ENCODE peak calls at places on chromosome 14, in eight cellular contexts. U is astrocyte of the cerebellum; B is fibroblast of lung; A is thoracic aorta; J is CD8-positive, alpha-beta T cell; R is K562; S is AG04450; D is cardiac fibroblast. M is an unnamed sample.
A peak's percentile ranks its signal among the peaks of the same experiment; 100 is the strongest.

GRCh38 chr14:73295198-73295796 is 58.0 kb downstream of the PAPLN start:
- DNase-seq in A (no peak), J (no peak), R (peak; percentile 19), D (peak; percentile 62), B (peak; percentile 65), U (peak; percentile 31), S (no peak), M (no peak)

GRCh38 chr14:34782031-34782430 is 67.6 kb upstream of the CFL2 start:
- DNase-seq in J (no peak), A (no peak), S (no peak), U (no peak), D (peak; percentile 30), R (no peak), B (no peak), M (no peak)

GRCh38 chr14:103705524-103706284 is 9.5 kb downstream of the XRCC3 start:
- DNase-seq in B (no peak), J (no peak), A (no peak), U (no peak), S (no peak), R (no peak), D (no peak), M (no peak)

GRCh38 chr14:23009483-23009938 is 432 bp downstream of the C14orf93 start:
- DNase-seq in J (no peak), A (no peak), S (no peak), B (no peak), D (no peak), U (no peak), R (no peak), M (no peak)

GRCh38 chr14:91405241-91405721 is 12.3 kb downstream of the CCDC88C start:
- DNase-seq in J (peak; percentile 78), B (no peak), A (no peak), S (no peak), U (no peak), D (no peak), R (no peak), M (no peak)

GRCh38 chr14:92475451-92476187 is 38.0 kb upstream of the RIN3 start:
- DNase-seq in A (no peak), J (peak; percentile 23), S (no peak), R (no peak), B (peak; percentile 82), U (no peak), D (peak; percentile 90), M (no peak)

GRCh38 chr14:32560213-32560857 is 231.2 kb downstream of the AKAP6 start:
- DNase-seq in U (peak; percentile 73), R (peak; percentile 46), A (no peak), D (peak; percentile 90), J (no peak), S (peak; percentile 71), B (peak; percentile 87), M (peak; percentile 72)

GRCh38 chr14:20667957-20668356 is 16.4 kb upstream of the RNASE4 start:
- DNase-seq in U (no peak), R (no peak), A (no peak), S (no peak), D (no peak), J (no peak), B (no peak), M (no peak)

GRCh38 chr14:72613196-72613974 is 280.5 kb downstream of the DPF3 start:
- DNase-seq in J (peak; percentile 37), A (no peak), R (no peak), U (no peak), B (peak; percentile 47), S (no peak), D (peak; percentile 57), M (no peak)

GRCh38 chr14:75334191-75335051 is 55.8 kb downstream of the FOS start:
- DNase-seq in R (no peak), D (peak; percentile 41), J (peak; percentile 82), A (no peak), B (peak; percentile 50), U (no peak), S (no peak), M (no peak)

GRCh38 chr14:36647827-36648753 is 13.6 kb upstream of the PAX9 start:
- DNase-seq in S (no peak), D (peak; percentile 12), A (no peak), U (no peak), J (no peak), B (peak; percentile 39), R (peak; percentile 48), M (no peak)
- H3K4me3 ChIP-seq in S (peak overlapping the region; percentile 43), D (no peak overlapping the region), A (peak overlapping the region; percentile 71), U (peak overlapping the region; percentile 38), J (no peak overlapping the region), B (no peak overlapping the region), R (peak overlapping the region; percentile 36), M (peak overlapping the region; percentile 49)

GRCh38 chr14:101723061-101723595 is 38.4 kb upstream of the PPP2R5C start:
- DNase-seq in R (no peak), J (peak; percentile 47), U (no peak), S (no peak), A (no peak), D (no peak), B (no peak), M (no peak)

GRCh38 chr14:101719708-101720107 is 41.8 kb upstream of the PPP2R5C start:
- DNase-seq in R (no peak), J (peak; percentile 46), S (no peak), U (no peak), D (no peak), A (no peak), B (no peak), M (no peak)

GRCh38 chr14:101719045-101719645 is 42.4 kb upstream of the PPP2R5C start:
- DNase-seq in D (no peak), U (no peak), S (no peak), B (no peak), A (no peak), J (no peak), R (no peak), M (no peak)

GRCh38 chr14:101721111-101721510 is 40.4 kb upstream of the PPP2R5C start:
- DNase-seq in B (no peak), D (no peak), S (no peak), J (peak; percentile 35), U (no peak), R (no peak), A (no peak), M (no peak)

DNA sequence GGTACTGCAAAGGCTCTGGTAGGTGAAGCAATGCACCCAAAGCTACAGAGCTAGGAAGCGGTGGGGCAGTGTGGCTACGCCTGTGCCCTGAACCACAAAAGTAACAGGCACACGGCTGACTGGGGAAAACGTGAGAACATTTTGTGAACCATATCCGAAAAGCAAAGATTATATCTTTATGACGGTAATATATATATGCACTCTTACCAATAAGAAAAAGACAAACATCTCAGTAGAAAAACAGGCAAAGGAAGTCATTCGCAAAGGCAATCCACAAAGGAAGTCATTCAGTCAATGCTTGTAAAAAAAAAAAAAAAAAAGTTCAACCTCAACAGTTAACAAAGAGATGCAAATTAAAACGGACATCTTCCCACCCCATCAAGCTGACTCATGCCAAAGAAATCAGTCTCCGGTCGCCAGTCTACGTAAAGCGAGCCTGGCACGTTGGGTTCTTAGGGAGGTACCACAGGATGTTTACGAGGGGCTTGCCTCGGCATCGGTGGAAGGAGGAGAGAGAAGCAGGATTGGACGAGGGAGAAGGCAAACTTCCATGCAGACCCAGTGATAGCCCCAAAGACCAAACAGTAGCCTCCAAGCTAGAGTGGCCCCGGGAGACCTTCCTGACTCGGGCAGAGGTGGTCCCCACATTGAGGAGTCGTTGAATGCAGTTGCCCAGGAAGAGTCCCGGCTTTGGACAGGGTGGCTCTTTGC is 39.4 kb upstream of the PPP2R5C start:
- DNase-seq in D (no peak), J (peak; percentile 84), S (no peak), B (no peak), R (no peak), A (no peak), U (peak; percentile 5), M (peak; percentile 45)
- H3K4me3 ChIP-seq in D (no peak overlapping the region), J (peak overlapping the region; percentile 42), S (no peak overlapping the region), B (no peak overlapping the region), R (no peak overlapping the region), A (peak overlapping the region; percentile 9), U (no peak overlapping the region), M (no peak overlapping the region)

DNA sequence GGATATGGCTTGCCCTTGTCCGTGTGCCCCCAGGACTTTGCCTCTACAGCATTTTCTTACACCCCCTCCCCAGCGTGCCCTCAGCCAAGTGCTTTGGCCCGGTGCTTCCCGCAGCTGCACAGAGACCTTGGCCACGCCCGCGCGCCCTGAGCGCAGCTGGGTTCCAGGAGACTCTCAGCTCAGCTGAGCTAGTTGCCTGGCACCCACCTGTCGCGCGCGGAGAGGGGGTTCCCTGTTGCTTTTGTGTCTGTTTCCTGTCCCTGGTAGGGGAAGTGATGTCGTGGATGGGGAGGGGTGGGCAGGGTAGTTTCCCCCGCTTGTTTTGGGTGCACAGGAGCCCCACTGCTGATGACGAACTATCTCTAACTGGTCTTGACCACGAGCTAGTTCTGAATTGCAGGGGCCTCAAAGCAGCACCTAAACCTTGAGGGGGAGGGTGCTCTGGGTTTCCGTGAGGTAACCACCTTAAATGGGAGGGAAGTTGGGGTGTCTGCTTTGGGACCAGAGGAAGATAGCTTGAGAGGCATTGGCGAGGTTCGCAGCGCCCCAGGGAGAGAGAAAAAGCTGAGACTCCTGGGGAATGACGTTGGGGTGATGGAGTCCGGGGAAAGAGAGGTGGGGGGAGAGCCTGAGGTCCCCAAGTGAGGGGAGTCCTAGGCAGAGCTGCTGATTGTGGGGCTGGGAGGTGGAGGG is 1.5 kb downstream of the DIO3 start:
- DNase-seq in S (no peak), U (no peak), B (no peak), A (no peak), D (no peak), R (no peak), J (no peak), M (no peak)
- H3K4me3 ChIP-seq in S (no peak overlapping the region), U (no peak overlapping the region), B (no peak overlapping the region), A (no peak overlapping the region), D (no peak overlapping the region), R (no peak overlapping the region), J (no peak overlapping the region), M (no peak overlapping the region)

GRCh38 chr14:49623387-49623786 is 2.8 kb downstream of the MGAT2 start:
- DNase-seq in D (peak; percentile 18), J (no peak), U (no peak), A (no peak), B (no peak), S (no peak), R (no peak), M (no peak)
- H3K4me3 ChIP-seq in D (no peak overlapping the region), J (no peak overlapping the region), U (no peak overlapping the region), A (no peak overlapping the region), B (peak overlapping the region; percentile 93), S (peak overlapping the region; percentile 93), R (peak overlapping the region; percentile 24), M (no peak overlapping the region)

GRCh38 chr14:45065951-45066350 is 18.0 kb upstream of the PRPF39 start:
- DNase-seq in J (no peak), U (no peak), S (no peak), D (no peak), B (no peak), R (no peak), A (no peak), M (no peak)
- H3K4me3 ChIP-seq in J (no peak overlapping the region), U (no peak overlapping the region), S (no peak overlapping the region), D (no peak overlapping the region), B (no peak overlapping the region), R (no peak overlapping the region), A (no peak overlapping the region), M (no peak overlapping the region)

M was measured in AG09309.